ENCODE peak calls at places on chromosomes 11 and 22, in ten cellular contexts. D is frontal cortex; O is ovary; Q is iPS-NIHi11; N is NCI-H187; U is mucosa of descending colon; C is OCI-LY7; X is GM04503; R is activated T-helper 9 cell treated with anti-CD3 and anti-CD28 coated beads, Interleukin-2, amount 50 U/mL, for 16 hours; P is stimulated activated CD8-positive, alpha-beta memory T cell treated with anti-CD3 and anti-CD28 coated beads, Interleukin-4, amount 100 ng/mL, for 4 hours. F is an unnamed sample.

GRCh38 chr22:45709004-45709739 is 37.5 kb downstream of the ATXN10 start:
- DNase-seq in D (no peak), O (no peak), Q (no peak), N (no peak), U (no peak), C (no peak), X (peak), R (no peak), P (no peak), F (no peak)

GRCh38 chr22:24046024-24046423 is 34.9 kb downstream of the CABIN1 start:
- DNase-seq in D (no peak), O (no peak), Q (no peak), N (no peak), U (no peak), C (no peak), X (no peak), R (no peak), P (no peak), F (no peak)

GRCh38 chr11:117600261-117600783 is 196.7 kb downstream of the DSCAML1 start:
- DNase-seq in D (peak), O (no peak), Q (no peak), N (no peak), U (no peak), C (no peak), X (no peak), R (no peak), P (no peak), F (peak)

GRCh38 chr11:69770525-69770924 is 4.6 kb downstream of the FGF4 start:
- DNase-seq in D (no peak), O (no peak), Q (peak), N (no peak), U (no peak), C (no peak), X (no peak), R (no peak), P (no peak), F (no peak)

GRCh38 chr11:87926250-87926970 is 248.8 kb downstream of the RAB38 start:
- DNase-seq in D (no peak), O (no peak), Q (peak), N (no peak), U (no peak), C (no peak), X (peak), R (no peak), P (no peak), F (no peak)

GRCh38 chr11:69908511-69909220 is 89.5 kb upstream of the FGF3 start:
- DNase-seq in D (no peak), O (no peak), Q (no peak), N (no peak), U (peak), C (no peak), X (no peak), R (no peak), P (no peak), F (no peak)

GRCh38 chr11:101034076-101034475 is 95.5 kb downstream of the PGR start:
- DNase-seq in D (no peak), O (peak), Q (peak), N (no peak), U (no peak), C (no peak), X (no peak), R (no peak), P (no peak), F (no peak)

GRCh38 chr11:47234669-47235075 is 13.9 kb downstream of the ACP2 start:
- DNase-seq in D (no peak), O (peak), Q (no peak), N (no peak), U (no peak), C (no peak), X (no peak), R (peak), P (no peak), F (peak)

GRCh38 chr11:65440831-65441499 is 18.4 kb downstream of the NEAT1 start:
- DNase-seq in D (no peak), O (no peak), Q (no peak), N (no peak), U (no peak), C (peak), X (no peak), R (no peak), P (no peak), F (no peak)

GRCh38 chr11:88068848-88069554 is 106.2 kb downstream of the RAB38 start:
- DNase-seq in D (no peak), O (no peak), Q (no peak), N (no peak), U (no peak), C (no peak), X (no peak), R (no peak), P (no peak), F (no peak)

GRCh38 chr22:24805790-24806662 is at the start of gene SGSM1:
- DNase-seq in D (peak), O (peak), Q (peak), N (no peak), U (peak), C (no peak), X (no peak), R (peak), P (peak), F (no peak)

GRCh38 chr11:106070606-106071005 is 6.5 kb downstream of the KBTBD3 start:
- DNase-seq in D (no peak), O (no peak), Q (no peak), N (no peak), U (no peak), C (no peak), X (no peak), R (no peak), P (no peak), F (no peak)